ENCODE peak calls at places on chromosomes 12 and 14, in eight cellular contexts. E, H, V, A, W, I, J and X are unnamed samples.
A peak's percentile ranks its signal among the peaks of the same experiment; 100 is the strongest.

GRCh38 chr12:16352481-16352880 is 5.0 kb downstream of the MGST1 start:
- DNase-seq in V (no peak), A (no peak), H (no peak), J (no peak), W (no peak), I (no peak), E (no peak), X (no peak)

GRCh38 chr12:89372584-89373370 is 20.5 kb upstream of the DUSP6 start:
- DNase-seq in J (no peak), E (no peak), A (peak; percentile 67), H (peak; percentile 47), I (no peak), W (no peak), V (no peak), X (no peak)

GRCh38 chr14:73723799-73724621 is 9.8 kb upstream of the PNMA1 start:
- DNase-seq in J (no peak), A (peak; percentile 87), I (peak; percentile 76), E (no peak), H (peak; percentile 55), V (no peak), W (peak; percentile 47), X (no peak)

GRCh38 chr12:70249903-70250302 is 6.7 kb downstream of the CNOT2 start:
- DNase-seq in E (no peak), J (no peak), H (no peak), W (no peak), I (no peak), V (no peak), A (no peak), X (no peak)

GRCh38 chr12:8780389-8780788 is 42.0 kb upstream of the A2ML1 start:
- DNase-seq in I (peak; percentile 60), A (no peak), J (no peak), E (no peak), W (peak; percentile 25), H (no peak), V (no peak), X (no peak)

GRCh38 chr12:3976351-3976938 is 103.2 kb upstream of the PARP11 start:
- DNase-seq in J (no peak), W (no peak), E (no peak), V (peak; percentile 26), I (no peak), A (no peak), H (no peak), X (no peak)

GRCh38 chr12:12214635-12215131 is 52.2 kb downstream of the LRP6 start:
- DNase-seq in E (no peak), I (no peak), A (no peak), V (no peak), H (no peak), W (no peak), J (no peak), X (no peak)

GRCh38 chr14:97266653-97267052 is 469.5 kb downstream of the VRK1 start:
- DNase-seq in E (no peak), A (no peak), H (no peak), V (no peak), W (no peak), I (peak; percentile 84), J (no peak), X (no peak)